ENCODE peak calls at places on chromosome 1, in ten cellular contexts. One of them, this sample, is unnamed. For H3K4me1, the result is how much of the 10 kb centered on the place peaks cover.

GRCh38 chr1:42173155-42173933 is 8.8 kb upstream of the GUCA2A start:
- DNase-seq in fibroblast of lung: peak
- DNase-seq in SK-N-SH: peak
- DNase-seq in OCI-LY7: peak
- DNase-seq in adrenal gland: peak
- DNase-seq in thoracic aorta: no peak
- DNase-seq in A549: peak
- DNase-seq in right atrium auricular region: no peak
- DNase-seq in ovary: no peak
- DNase-seq in tibial artery: no peak
- DNase-seq in this sample: peak

GRCh38 chr1:167439301-167439988 is 78.9 kb downstream of the CD247 start:
- DNase-seq in tibial artery: no peak
- DNase-seq in ovary: no peak
- DNase-seq in right atrium auricular region: peak
- DNase-seq in A549: peak
- DNase-seq in fibroblast of lung: peak
- DNase-seq in SK-N-SH: peak
- DNase-seq in OCI-LY7: peak
- DNase-seq in adrenal gland: peak
- DNase-seq in thoracic aorta: no peak
- DNase-seq in this sample: no peak

GRCh38 chr1:67013573-67013972 is 40.4 kb downstream of the SLC35D1 start:
- DNase-seq in fibroblast of lung: peak
- DNase-seq in A549: peak
- DNase-seq in ovary: no peak
- DNase-seq in thoracic aorta: no peak
- DNase-seq in adrenal gland: no peak
- DNase-seq in right atrium auricular region: no peak
- DNase-seq in tibial artery: no peak
- DNase-seq in SK-N-SH: no peak
- DNase-seq in OCI-LY7: no peak
- DNase-seq in this sample: no peak

GRCh38 chr1:5770981-5771765 is 221.1 kb downstream of the NPHP4 start:
- DNase-seq in SK-N-SH: peak
- DNase-seq in tibial artery: no peak
- DNase-seq in OCI-LY7: no peak
- DNase-seq in ovary: peak
- DNase-seq in thoracic aorta: no peak
- DNase-seq in A549: no peak
- DNase-seq in adrenal gland: no peak
- DNase-seq in right atrium auricular region: no peak
- DNase-seq in fibroblast of lung: no peak
- DNase-seq in this sample: peak

GRCh38 chr1:192861860-192862259 is 53.0 kb downstream of the RGS2 start:
- DNase-seq in OCI-LY7: no peak
- DNase-seq in ovary: no peak
- DNase-seq in thoracic aorta: no peak
- DNase-seq in fibroblast of lung: no peak
- DNase-seq in tibial artery: no peak
- DNase-seq in A549: no peak
- DNase-seq in adrenal gland: no peak
- DNase-seq in right atrium auricular region: no peak
- DNase-seq in SK-N-SH: no peak
- DNase-seq in this sample: no peak

GRCh38 chr1:111801071-111801850 is 45.6 kb downstream of the DDX20 start:
- DNase-seq in adrenal gland: no peak
- DNase-seq in ovary: no peak
- DNase-seq in A549: no peak
- DNase-seq in right atrium auricular region: no peak
- DNase-seq in SK-N-SH: peak
- DNase-seq in OCI-LY7: no peak
- DNase-seq in thoracic aorta: no peak
- DNase-seq in tibial artery: no peak
- DNase-seq in fibroblast of lung: no peak
- DNase-seq in this sample: no peak

GRCh38 chr1:228964178-228964819 is 229.0 kb downstream of the RHOU start:
- DNase-seq in ovary: peak
- DNase-seq in thoracic aorta: no peak
- DNase-seq in OCI-LY7: no peak
- DNase-seq in SK-N-SH: no peak
- DNase-seq in fibroblast of lung: peak
- DNase-seq in right atrium auricular region: peak
- DNase-seq in adrenal gland: no peak
- DNase-seq in A549: no peak
- DNase-seq in tibial artery: no peak
- DNase-seq in this sample: peak

GRCh38 chr1:241503444-241503843 is 16.1 kb downstream of the FH start:
- DNase-seq in adrenal gland: no peak
- DNase-seq in ovary: no peak
- DNase-seq in tibial artery: no peak
- DNase-seq in thoracic aorta: no peak
- DNase-seq in fibroblast of lung: no peak
- DNase-seq in OCI-LY7: no peak
- DNase-seq in SK-N-SH: no peak
- DNase-seq in A549: no peak
- DNase-seq in right atrium auricular region: no peak
- DNase-seq in this sample: no peak

GRCh38 chr1:61253059-61253735 is 170.8 kb downstream of the NFIA start:
- DNase-seq in fibroblast of lung: peak
- DNase-seq in ovary: peak
- DNase-seq in tibial artery: peak
- DNase-seq in thoracic aorta: no peak
- DNase-seq in adrenal gland: peak
- DNase-seq in OCI-LY7: no peak
- DNase-seq in SK-N-SH: no peak
- DNase-seq in right atrium auricular region: peak
- DNase-seq in A549: peak
- DNase-seq in this sample: peak

GRCh38 chr1:41980872-41981653 is 62.3 kb upstream of the HIVEP3 start:
- DNase-seq in tibial artery: no peak
- DNase-seq in adrenal gland: no peak
- DNase-seq in A549: no peak
- DNase-seq in right atrium auricular region: no peak
- DNase-seq in ovary: no peak
- DNase-seq in fibroblast of lung: peak
- DNase-seq in OCI-LY7: no peak
- DNase-seq in thoracic aorta: no peak
- DNase-seq in SK-N-SH: no peak
- DNase-seq in this sample: no peak

GRCh38 chr1:232784794-232785193 is 20.4 kb upstream of the MAP10 start:
- DNase-seq in OCI-LY7: no peak
- DNase-seq in SK-N-SH: no peak
- DNase-seq in tibial artery: no peak
- DNase-seq in A549: no peak
- DNase-seq in ovary: no peak
- DNase-seq in right atrium auricular region: no peak
- DNase-seq in thoracic aorta: no peak
- DNase-seq in fibroblast of lung: no peak
- DNase-seq in adrenal gland: no peak
- DNase-seq in this sample: no peak

GRCh38 chr1:227059076-227059475 is 119.0 kb downstream of the COQ8A start:
- DNase-seq in thoracic aorta: no peak
- DNase-seq in A549: no peak
- DNase-seq in adrenal gland: no peak
- DNase-seq in SK-N-SH: no peak
- DNase-seq in fibroblast of lung: no peak
- DNase-seq in OCI-LY7: no peak
- DNase-seq in tibial artery: no peak
- DNase-seq in ovary: no peak
- DNase-seq in right atrium auricular region: no peak
- DNase-seq in this sample: no peak

GRCh38 chr1:89833183-89834077 is 12.6 kb downstream of the LRRC8D start:
- DNase-seq in OCI-LY7: no peak
- DNase-seq in SK-N-SH: no peak
- DNase-seq in right atrium auricular region: no peak
- DNase-seq in tibial artery: no peak
- DNase-seq in adrenal gland: no peak
- DNase-seq in A549: no peak
- DNase-seq in ovary: no peak
- DNase-seq in thoracic aorta: no peak
- DNase-seq in fibroblast of lung: no peak
- DNase-seq in this sample: no peak

GRCh38 chr1:89829186-89829585 is 8.4 kb downstream of the LRRC8D start:
- DNase-seq in tibial artery: no peak
- DNase-seq in OCI-LY7: no peak
- DNase-seq in adrenal gland: no peak
- DNase-seq in ovary: no peak
- DNase-seq in right atrium auricular region: no peak
- DNase-seq in A549: no peak
- DNase-seq in thoracic aorta: no peak
- DNase-seq in SK-N-SH: no peak
- DNase-seq in fibroblast of lung: no peak
- DNase-seq in this sample: no peak

GRCh38 chr1:89834078-89834704 is 13.4 kb downstream of the LRRC8D start:
- DNase-seq in thoracic aorta: no peak
- DNase-seq in adrenal gland: no peak
- DNase-seq in ovary: no peak
- DNase-seq in SK-N-SH: no peak
- DNase-seq in tibial artery: no peak
- DNase-seq in right atrium auricular region: no peak
- DNase-seq in fibroblast of lung: no peak
- DNase-seq in A549: no peak
- DNase-seq in OCI-LY7: no peak
- DNase-seq in this sample: no peak

GRCh38 chr1:89832481-89833127 is 11.8 kb downstream of the LRRC8D start:
- DNase-seq in OCI-LY7: no peak
- DNase-seq in thoracic aorta: no peak
- DNase-seq in A549: no peak
- DNase-seq in fibroblast of lung: no peak
- DNase-seq in adrenal gland: no peak
- DNase-seq in tibial artery: no peak
- DNase-seq in SK-N-SH: no peak
- DNase-seq in right atrium auricular region: no peak
- DNase-seq in ovary: no peak
- DNase-seq in this sample: no peak

DNA sequence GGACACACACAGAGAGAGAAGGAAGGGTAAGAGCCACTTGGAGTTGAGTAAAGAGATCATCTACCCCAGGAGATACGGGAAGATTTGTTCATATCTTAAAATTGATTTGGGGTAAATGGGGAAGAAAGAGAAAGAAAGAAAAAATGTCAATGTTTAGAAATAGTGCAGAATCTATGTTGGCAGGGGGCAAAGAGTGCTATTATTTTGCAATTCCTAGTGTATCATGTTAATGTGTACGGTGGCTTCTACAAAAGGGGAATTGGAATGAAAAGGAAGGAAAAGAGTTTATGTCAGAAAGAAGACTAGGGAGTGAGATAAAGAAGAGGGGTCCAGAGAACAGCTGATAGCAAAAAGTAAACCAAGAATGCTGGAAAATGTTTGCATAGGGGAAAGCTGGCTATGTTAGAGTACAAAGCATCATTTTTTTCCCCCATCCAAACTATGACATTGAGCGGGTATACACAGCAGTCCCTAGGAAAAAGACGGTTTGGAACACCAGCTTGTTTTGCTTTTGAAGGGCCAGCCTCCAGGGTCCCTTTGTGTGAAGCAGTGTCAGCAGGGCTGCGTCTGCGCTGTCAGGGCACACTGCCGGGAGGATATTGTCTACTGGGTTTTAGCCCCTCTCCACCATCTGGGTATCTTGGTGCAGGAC is 10.8 kb downstream of the LRRC8D start:
- DNase-seq in adrenal gland: no peak
- DNase-seq in thoracic aorta: no peak
- DNase-seq in OCI-LY7: no peak
- DNase-seq in tibial artery: no peak
- DNase-seq in right atrium auricular region: no peak
- DNase-seq in fibroblast of lung: no peak
- DNase-seq in A549: no peak
- DNase-seq in SK-N-SH: no peak
- DNase-seq in ovary: no peak
- DNase-seq in this sample: no peak
- H3K4me1 ChIP-seq in adrenal gland: under half
- H3K4me1 ChIP-seq in thoracic aorta: under half
- H3K4me1 ChIP-seq in OCI-LY7: under half
- H3K4me1 ChIP-seq in tibial artery: under half
- H3K4me1 ChIP-seq in right atrium auricular region: under half
- H3K4me1 ChIP-seq in fibroblast of lung: under half
- H3K4me1 ChIP-seq in A549: half or more
- H3K4me1 ChIP-seq in SK-N-SH: under half
- H3K4me1 ChIP-seq in ovary: under half
- H3K4me1 ChIP-seq in this sample: under half

GRCh38 chr1:57423135-57424131 is at the start of gene DAB1:
- DNase-seq in fibroblast of lung: peak
- DNase-seq in adrenal gland: peak
- DNase-seq in thoracic aorta: no peak
- DNase-seq in tibial artery: no peak
- DNase-seq in A549: no peak
- DNase-seq in ovary: no peak
- DNase-seq in SK-N-SH: peak
- DNase-seq in right atrium auricular region: no peak
- DNase-seq in OCI-LY7: no peak
- DNase-seq in this sample: no peak
- H3K27ac ChIP-seq in fibroblast of lung: no peak
- H3K27ac ChIP-seq in adrenal gland: no peak
- H3K27ac ChIP-seq in thoracic aorta: no peak
- H3K27ac ChIP-seq in tibial artery: no peak
- H3K27ac ChIP-seq in A549: no peak
- H3K27ac ChIP-seq in ovary: no peak
- H3K27ac ChIP-seq in SK-N-SH: no peak
- H3K27ac ChIP-seq in right atrium auricular region: no peak
- H3K27ac ChIP-seq in OCI-LY7: no peak
- H3K27ac ChIP-seq in this sample: no peak

DNA sequence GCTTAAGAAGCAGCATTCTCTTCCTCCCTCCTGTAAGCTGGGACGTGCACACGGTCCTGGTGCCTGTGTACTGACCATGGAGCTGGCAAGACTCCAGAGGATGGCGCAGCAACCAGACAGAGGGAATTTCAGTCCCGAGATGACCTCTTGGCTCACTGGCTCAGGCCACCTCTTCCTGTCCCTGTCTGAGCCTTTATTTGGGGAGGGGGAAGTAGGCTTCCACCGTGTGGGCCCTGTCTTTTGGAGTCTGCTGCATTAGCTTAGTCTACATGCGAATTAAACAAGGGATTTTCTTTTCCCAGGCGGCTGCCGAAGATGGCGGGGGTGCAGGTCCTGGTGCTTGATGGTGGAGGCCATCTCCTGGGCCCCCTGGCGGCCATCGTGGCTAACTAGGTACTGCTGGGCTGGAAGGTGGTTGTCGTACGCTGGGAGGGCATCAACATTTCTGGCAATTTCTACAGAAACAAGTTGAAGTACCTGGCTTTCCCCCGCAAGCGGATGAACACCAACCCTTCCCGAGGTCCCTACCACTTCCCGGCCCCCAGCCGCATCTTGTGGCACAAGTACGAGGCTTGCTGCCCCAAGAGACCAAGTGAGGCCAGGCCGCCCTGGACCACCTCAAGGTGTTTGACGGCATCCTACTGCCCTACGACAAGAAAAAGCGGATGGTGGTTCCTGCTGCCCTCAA is 10.2 kb downstream of the IL24 start:
- DNase-seq in fibroblast of lung: no peak
- DNase-seq in right atrium auricular region: no peak
- DNase-seq in thoracic aorta: no peak
- DNase-seq in A549: peak
- DNase-seq in SK-N-SH: peak
- DNase-seq in OCI-LY7: no peak
- DNase-seq in ovary: no peak
- DNase-seq in tibial artery: peak
- DNase-seq in adrenal gland: no peak
- DNase-seq in this sample: no peak
- TF ChIP-seq CTCF in fibroblast of lung: peak
- TF ChIP-seq CTCF in right atrium auricular region: no peak
- TF ChIP-seq CTCF in thoracic aorta: no peak
- TF ChIP-seq CTCF in A549: peak
- TF ChIP-seq CTCF in SK-N-SH: peak
- TF ChIP-seq CTCF in OCI-LY7: no peak
- TF ChIP-seq CTCF in ovary: no peak
- TF ChIP-seq CTCF in tibial artery: no peak
- TF ChIP-seq CTCF in adrenal gland: peak
- TF ChIP-seq CTCF in this sample: no peak

GRCh38 chr1:30902653-30903290 is 5.8 kb downstream of the SDC3 start:
- DNase-seq in tibial artery: no peak
- DNase-seq in SK-N-SH: no peak
- DNase-seq in OCI-LY7: no peak
- DNase-seq in adrenal gland: no peak
- DNase-seq in thoracic aorta: no peak
- DNase-seq in ovary: no peak
- DNase-seq in right atrium auricular region: no peak
- DNase-seq in A549: no peak
- DNase-seq in fibroblast of lung: no peak
- DNase-seq in this sample: no peak
- H3K4me1 ChIP-seq in tibial artery: under half
- H3K4me1 ChIP-seq in SK-N-SH: under half
- H3K4me1 ChIP-seq in OCI-LY7: under half
- H3K4me1 ChIP-seq in adrenal gland: half or more
- H3K4me1 ChIP-seq in thoracic aorta: under half
- H3K4me1 ChIP-seq in ovary: under half
- H3K4me1 ChIP-seq in right atrium auricular region: under half
- H3K4me1 ChIP-seq in A549: under half
- H3K4me1 ChIP-seq in fibroblast of lung: under half
- H3K4me1 ChIP-seq in this sample: under half

This sample was measured in ascending aorta.